ENCODE peak calls at places on chromosome 9, in five cellular contexts. U is spleen, R is hepatocyte, O is tibial nerve, Y is Peyer's patch. V is an unnamed sample. For H3K4me1, the result is how much of the 10 kb centered on the place peaks cover.

GRCh38 chr9:93265972-93266371 is 82.0 kb downstream of the WNK2 start:
- DNase-seq in U (no peak), R (no peak), O (no peak), Y (no peak), V (no peak)

GRCh38 chr9:101029300-101030021 is 934 bp downstream of the PLPPR1 start:
- DNase-seq in U (no peak), R (peak), O (no peak), Y (no peak), V (no peak)

GRCh38 chr9:131661954-131662621 is 77.8 kb downstream of the RAPGEF1 start:
- DNase-seq in U (no peak), R (no peak), O (no peak), Y (no peak), V (no peak)

GRCh38 chr9:136416427-136416826 is 6.0 kb downstream of the PMPCA start:
- DNase-seq in U (no peak), R (no peak), O (no peak), Y (no peak), V (no peak)

GRCh38 chr9:90142580-90142979 is 500.0 kb downstream of the DIRAS2 start:
- DNase-seq in U (no peak), R (peak), O (peak), Y (peak), V (no peak)

GRCh38 chr9:37104183-37104889 is 16.0 kb upstream of the ZCCHC7 start:
- DNase-seq in U (no peak), R (peak), O (no peak), Y (no peak), V (no peak)

GRCh38 chr9:20437466-20437865 is 184.8 kb downstream of the MLLT3 start:
- DNase-seq in U (no peak), R (no peak), O (no peak), Y (no peak), V (no peak)

GRCh38 chr9:91515074-91515687 is 91.5 kb upstream of the NFIL3 start:
- DNase-seq in U (no peak), R (peak), O (no peak), Y (peak), V (no peak)

GRCh38 chr9:105554042-105554441 is 3.9 kb upstream of the FKTN start:
- DNase-seq in U (peak), R (no peak), O (no peak), Y (no peak), V (no peak)

GRCh38 chr9:105557804-105558610 is at the start of gene FKTN:
- DNase-seq in U (peak), R (peak), O (peak), Y (peak), V (peak)
- H3K4me1 ChIP-seq in U (under half), R (under half), O (under half), Y (under half), V (under half)

GRCh38 chr9:130187523-130187846 is 15.3 kb downstream of the NCS1 start:
- DNase-seq in U (no peak), R (no peak), O (no peak), Y (no peak), V (no peak)
- H3K27ac ChIP-seq in U (no peak), R (peak), O (no peak), Y (peak), V (peak)

GRCh38 chr9:21686738-21687137 is 115.7 kb upstream of the MTAP start:
- DNase-seq in U (no peak), R (no peak), O (no peak), Y (no peak), V (no peak)

GRCh38 chr9:21689851-21690250 is 112.6 kb upstream of the MTAP start:
- DNase-seq in U (no peak), R (no peak), O (no peak), Y (no peak), V (no peak)

GRCh38 chr9:21687351-21687750 is 115.1 kb upstream of the MTAP start:
- DNase-seq in U (no peak), R (no peak), O (no peak), Y (no peak), V (no peak)

GRCh38 chr9:21690561-21690960 is 111.9 kb upstream of the MTAP start:
- DNase-seq in U (no peak), R (no peak), O (no peak), Y (no peak), V (no peak)

DNA sequence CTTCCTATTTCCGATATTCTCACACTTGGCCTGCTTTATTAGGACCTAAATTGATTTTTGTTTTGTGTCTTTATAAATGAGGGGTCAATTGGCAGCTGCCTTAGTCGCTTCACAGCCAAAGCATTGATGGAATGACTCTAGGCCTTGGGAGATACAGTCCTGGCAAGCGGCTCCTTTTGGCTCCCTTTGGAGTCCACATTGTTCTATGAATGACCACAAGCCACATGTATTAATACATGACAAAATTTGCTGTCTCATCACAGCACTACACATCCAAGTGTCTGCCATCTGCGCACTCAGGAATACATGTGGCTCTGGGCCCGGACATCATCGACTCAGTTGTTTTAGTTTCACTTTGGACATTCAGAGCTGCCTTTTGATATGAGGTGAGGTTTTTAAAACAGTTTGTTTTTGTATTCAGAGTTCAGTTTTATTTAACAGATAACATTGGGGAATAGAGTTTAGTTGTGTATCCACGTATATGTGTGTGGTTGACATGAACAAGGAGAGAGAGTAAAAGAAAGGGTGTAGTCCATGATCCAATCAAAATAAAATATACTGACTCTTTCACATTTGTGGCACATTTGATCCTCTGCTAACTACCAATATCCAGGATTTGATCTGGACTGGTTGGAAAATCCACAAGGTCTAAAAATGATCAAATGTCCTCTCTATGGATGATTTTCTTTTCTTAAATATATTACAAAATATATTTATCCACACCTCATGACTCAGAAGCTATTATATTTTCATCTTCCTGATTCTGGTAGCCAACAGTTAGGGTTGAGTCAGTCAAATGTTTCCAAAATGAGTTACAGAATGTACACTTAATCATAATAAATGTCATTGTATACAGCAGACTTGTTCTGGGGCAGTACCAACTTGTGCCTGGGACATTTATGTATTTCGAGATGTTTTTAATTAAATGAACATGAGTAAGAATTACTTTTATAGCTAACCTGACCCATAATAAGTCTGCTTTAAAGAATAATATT is 114.0 kb upstream of the MTAP start:
- DNase-seq in U (no peak), R (no peak), O (no peak), Y (no peak), V (no peak)
- H3K4me3 ChIP-seq in U (no peak), R (no peak), O (no peak), Y (no peak), V (no peak)

GRCh38 chr9:107193251-107193650 is 89.8 kb upstream of the RAD23B start:
- DNase-seq in U (no peak), R (no peak), O (no peak), Y (no peak), V (no peak)
- H3K4me1 ChIP-seq in U (under half), R (under half), O (under half), Y (under half), V (under half)

DNA sequence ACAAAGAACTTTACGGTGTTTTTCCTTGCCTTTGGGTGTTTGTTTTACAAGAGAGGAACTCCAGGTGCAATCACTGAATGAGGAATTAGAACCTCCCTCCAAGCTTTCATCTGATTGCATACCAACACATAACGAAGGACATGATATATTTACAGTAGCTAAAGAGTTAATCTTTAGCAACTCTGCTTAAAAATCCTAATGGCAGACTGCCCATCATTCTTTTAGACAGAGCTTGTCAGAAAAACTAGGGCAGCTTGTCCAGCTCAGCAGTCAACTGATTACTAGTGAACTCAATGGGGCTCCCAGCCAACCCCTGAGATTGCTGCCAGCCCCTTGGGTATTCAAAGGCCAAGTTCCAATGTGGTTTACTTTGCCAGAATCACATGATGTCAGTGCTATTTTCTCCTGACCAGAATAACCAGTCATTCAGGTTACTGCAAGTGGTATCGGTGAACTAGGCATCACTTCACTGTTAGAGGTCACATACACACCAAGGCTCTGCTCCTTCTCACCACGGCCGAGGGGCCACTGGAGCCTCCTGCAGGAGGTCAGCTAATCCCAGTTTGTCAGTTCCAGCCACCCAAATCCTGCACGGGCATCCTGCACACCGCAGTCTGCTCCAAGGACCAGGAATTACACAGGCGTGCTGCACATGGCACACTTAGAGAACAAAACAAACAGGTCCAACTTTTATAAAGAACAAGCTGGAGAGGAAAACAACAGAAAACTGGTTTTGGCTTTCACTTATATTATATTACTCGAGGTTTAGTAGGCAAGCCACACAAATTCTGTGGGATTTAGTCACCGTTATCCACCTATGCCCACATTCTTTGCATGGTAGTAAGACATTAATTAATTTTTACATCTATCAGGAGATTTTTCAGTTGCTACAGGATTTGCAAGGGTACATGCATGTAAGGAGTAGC is 62.5 kb downstream of the NFIB start:
- DNase-seq in U (no peak), R (peak), O (peak), Y (peak), V (peak)
- H3K27ac ChIP-seq in U (no peak), R (peak), O (peak), Y (peak), V (peak)

GRCh38 chr9:109317979-109318671 is 2.7 kb downstream of the EPB41L4B start:
- DNase-seq in U (no peak), R (no peak), O (no peak), Y (no peak), V (no peak)
- H3K4me3 ChIP-seq in U (no peak), R (no peak), O (no peak), Y (peak), V (no peak)

GRCh38 chr9:94785211-94786169 is 59.0 kb downstream of the AOPEP start:
- DNase-seq in U (no peak), R (no peak), O (no peak), Y (no peak), V (no peak)
- H3K4me1 ChIP-seq in U (under half), R (under half), O (under half), Y (under half), V (under half)